ENCODE peak calls at places on chromosomes 16 and 17, in five cellular contexts. One of them, this sample, is unnamed.

GRCh38 chr16:4411684-4412083 is 4.7 kb downstream of the CORO7 start:
- DNase-seq in ovary: peak; percentile 60
- DNase-seq in lower lobe of right lung: peak; percentile 53
- DNase-seq in PC-3: no peak
- DNase-seq in kidney: peak; percentile 86
- DNase-seq in this sample: no peak

GRCh38 chr16:54602666-54603065 is 316.1 kb upstream of the IRX3 start:
- DNase-seq in kidney: no peak
- DNase-seq in PC-3: no peak
- DNase-seq in ovary: no peak
- DNase-seq in lower lobe of right lung: no peak
- DNase-seq in this sample: no peak

GRCh38 chr17:49490271-49490670 is 4.8 kb upstream of the NGFR start:
- DNase-seq in ovary: no peak
- DNase-seq in PC-3: no peak
- DNase-seq in lower lobe of right lung: no peak
- DNase-seq in kidney: no peak
- DNase-seq in this sample: no peak

GRCh38 chr17:35082073-35082657 is 18.7 kb upstream of the RFFL start:
- DNase-seq in ovary: no peak
- DNase-seq in lower lobe of right lung: no peak
- DNase-seq in PC-3: peak; percentile 89
- DNase-seq in kidney: no peak
- DNase-seq in this sample: peak; percentile 33

GRCh38 chr16:66298006-66298405 is 68.5 kb upstream of the CDH5 start:
- DNase-seq in lower lobe of right lung: no peak
- DNase-seq in kidney: peak; percentile 33
- DNase-seq in PC-3: no peak
- DNase-seq in ovary: no peak
- DNase-seq in this sample: no peak

GRCh38 chr16:53904533-53904932 is 200.6 kb downstream of the FTO start:
- DNase-seq in lower lobe of right lung: no peak
- DNase-seq in kidney: no peak
- DNase-seq in PC-3: no peak
- DNase-seq in ovary: no peak
- DNase-seq in this sample: no peak

GRCh38 chr17:8153957-8154607 is 1.9 kb upstream of the PER1 start:
- DNase-seq in PC-3: peak; percentile 94
- DNase-seq in lower lobe of right lung: peak; percentile 99
- DNase-seq in ovary: peak; percentile 100
- DNase-seq in kidney: peak; percentile 100
- DNase-seq in this sample: peak; percentile 65

GRCh38 chr17:29107084-29107483 is 64.1 kb downstream of the PIPOX start:
- DNase-seq in PC-3: no peak
- DNase-seq in lower lobe of right lung: no peak
- DNase-seq in kidney: peak; percentile 66
- DNase-seq in ovary: no peak
- DNase-seq in this sample: no peak

GRCh38 chr16:88854306-88855111 is 2.2 kb downstream of the GALNS start:
- DNase-seq in lower lobe of right lung: peak; percentile 60
- DNase-seq in PC-3: no peak
- DNase-seq in kidney: no peak
- DNase-seq in ovary: no peak
- DNase-seq in this sample: peak; percentile 49

GRCh38 chr17:40362696-40363479 is 1.6 kb downstream of the GJD3 start:
- DNase-seq in ovary: no peak
- DNase-seq in lower lobe of right lung: peak; percentile 88
- DNase-seq in PC-3: peak; percentile 75
- DNase-seq in kidney: peak; percentile 93
- DNase-seq in this sample: peak; percentile 82

GRCh38 chr16:31052131-31052530 is 18.8 kb downstream of the STX4 start:
- DNase-seq in ovary: no peak
- DNase-seq in PC-3: peak; percentile 91
- DNase-seq in lower lobe of right lung: no peak
- DNase-seq in kidney: no peak
- DNase-seq in this sample: no peak

GRCh38 chr17:74779948-74780400 is 3.8 kb upstream of the NAT9 start:
- DNase-seq in PC-3: no peak
- DNase-seq in lower lobe of right lung: peak; percentile 85
- DNase-seq in ovary: no peak
- DNase-seq in kidney: no peak
- DNase-seq in this sample: peak; percentile 42

GRCh38 chr17:44115585-44116415 is 7.6 kb downstream of the HDAC5 start:
- DNase-seq in PC-3: peak; percentile 53
- DNase-seq in kidney: no peak
- DNase-seq in lower lobe of right lung: no peak
- DNase-seq in ovary: no peak
- DNase-seq in this sample: no peak

GRCh38 chr17:50908860-50909764 is 43.0 kb upstream of the TOB1 start:
- DNase-seq in PC-3: no peak
- DNase-seq in ovary: no peak
- DNase-seq in kidney: peak; percentile 91
- DNase-seq in lower lobe of right lung: peak; percentile 83
- DNase-seq in this sample: no peak

GRCh38 chr17:58679263-58680037 is 12.4 kb downstream of the TEX14 start:
- DNase-seq in lower lobe of right lung: no peak
- DNase-seq in PC-3: peak; percentile 81
- DNase-seq in kidney: no peak
- DNase-seq in ovary: no peak
- DNase-seq in this sample: no peak

GRCh38 chr16:79613009-79613408 is 12.5 kb upstream of the MAF start:
- DNase-seq in kidney: no peak
- DNase-seq in ovary: no peak
- DNase-seq in PC-3: no peak
- DNase-seq in lower lobe of right lung: no peak
- DNase-seq in this sample: no peak

GRCh38 chr16:79609861-79610260 is 9.3 kb upstream of the MAF start:
- DNase-seq in ovary: no peak
- DNase-seq in lower lobe of right lung: no peak
- DNase-seq in kidney: no peak
- DNase-seq in PC-3: no peak
- DNase-seq in this sample: no peak

GRCh38 chr16:79610771-79611170 is 10.2 kb upstream of the MAF start:
- DNase-seq in lower lobe of right lung: no peak
- DNase-seq in kidney: no peak
- DNase-seq in PC-3: no peak
- DNase-seq in ovary: no peak
- DNase-seq in this sample: no peak

GRCh38 chr16:79608976-79609375 is 8.4 kb upstream of the MAF start:
- DNase-seq in lower lobe of right lung: no peak
- DNase-seq in ovary: no peak
- DNase-seq in PC-3: no peak
- DNase-seq in kidney: no peak
- DNase-seq in this sample: no peak

DNA sequence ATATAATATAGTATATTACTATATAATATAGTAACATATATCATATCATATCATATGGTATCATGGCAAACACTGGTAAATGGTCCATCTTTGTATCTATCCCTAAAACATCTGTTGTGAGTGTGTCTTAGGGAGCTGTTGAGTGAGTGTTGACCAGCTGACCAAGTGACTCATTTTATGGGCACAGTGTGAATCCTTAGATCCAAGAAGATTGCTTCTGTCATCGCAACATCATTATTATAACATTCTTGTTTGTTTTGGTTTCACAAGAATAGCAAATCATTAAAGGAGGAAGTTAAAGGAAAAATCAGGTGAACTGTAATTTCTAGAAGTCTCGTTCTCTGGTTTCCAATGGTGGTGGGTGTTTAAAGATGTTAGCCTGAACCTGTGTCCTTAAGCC is 11.7 kb upstream of the MAF start:
- DNase-seq in kidney: no peak
- DNase-seq in ovary: no peak
- DNase-seq in PC-3: no peak
- DNase-seq in lower lobe of right lung: no peak
- DNase-seq in this sample: no peak
- H3K4me3 ChIP-seq in kidney: no peak overlapping the region
- H3K4me3 ChIP-seq in ovary: no peak overlapping the region
- H3K4me3 ChIP-seq in PC-3: no peak overlapping the region
- H3K4me3 ChIP-seq in lower lobe of right lung: no peak overlapping the region
- H3K4me3 ChIP-seq in this sample: no peak overlapping the region

GRCh38 chr17:78173025-78173715 is 4.8 kb downstream of the SYNGR2 start:
- DNase-seq in ovary: no peak
- DNase-seq in kidney: no peak
- DNase-seq in lower lobe of right lung: peak; percentile 62
- DNase-seq in PC-3: no peak
- DNase-seq in this sample: no peak

GRCh38 chr17:78174332-78174869 is 6.0 kb downstream of the SYNGR2 start:
- DNase-seq in PC-3: peak; percentile 66
- DNase-seq in lower lobe of right lung: peak; percentile 97
- DNase-seq in ovary: peak; percentile 58
- DNase-seq in kidney: peak; percentile 96
- DNase-seq in this sample: no peak

GRCh38 chr17:78170692-78171590 is 2.6 kb downstream of the SYNGR2 start:
- DNase-seq in kidney: no peak
- DNase-seq in lower lobe of right lung: no peak
- DNase-seq in PC-3: no peak
- DNase-seq in ovary: no peak
- DNase-seq in this sample: no peak

GRCh38 chr17:78174870-78175642 is 6.7 kb downstream of the SYNGR2 start:
- DNase-seq in lower lobe of right lung: no peak
- DNase-seq in PC-3: no peak
- DNase-seq in kidney: no peak
- DNase-seq in ovary: peak; percentile 41
- DNase-seq in this sample: peak; percentile 53

GRCh38 chr17:78172284-78173024 is 4.1 kb downstream of the SYNGR2 start:
- DNase-seq in PC-3: no peak
- DNase-seq in kidney: peak; percentile 87
- DNase-seq in lower lobe of right lung: peak; percentile 87
- DNase-seq in ovary: peak; percentile 62
- DNase-seq in this sample: peak; percentile 48
- H3K4me1 ChIP-seq in PC-3: peaks cover 20% of the 10 kb centered on the region
- H3K4me1 ChIP-seq in kidney: peaks cover 46% of the 10 kb centered on the region
- H3K4me1 ChIP-seq in lower lobe of right lung: peaks cover 88% of the 10 kb centered on the region
- H3K4me1 ChIP-seq in ovary: peaks cover 20% of the 10 kb centered on the region
- H3K4me1 ChIP-seq in this sample: peaks cover 68% of the 10 kb centered on the region

DNA sequence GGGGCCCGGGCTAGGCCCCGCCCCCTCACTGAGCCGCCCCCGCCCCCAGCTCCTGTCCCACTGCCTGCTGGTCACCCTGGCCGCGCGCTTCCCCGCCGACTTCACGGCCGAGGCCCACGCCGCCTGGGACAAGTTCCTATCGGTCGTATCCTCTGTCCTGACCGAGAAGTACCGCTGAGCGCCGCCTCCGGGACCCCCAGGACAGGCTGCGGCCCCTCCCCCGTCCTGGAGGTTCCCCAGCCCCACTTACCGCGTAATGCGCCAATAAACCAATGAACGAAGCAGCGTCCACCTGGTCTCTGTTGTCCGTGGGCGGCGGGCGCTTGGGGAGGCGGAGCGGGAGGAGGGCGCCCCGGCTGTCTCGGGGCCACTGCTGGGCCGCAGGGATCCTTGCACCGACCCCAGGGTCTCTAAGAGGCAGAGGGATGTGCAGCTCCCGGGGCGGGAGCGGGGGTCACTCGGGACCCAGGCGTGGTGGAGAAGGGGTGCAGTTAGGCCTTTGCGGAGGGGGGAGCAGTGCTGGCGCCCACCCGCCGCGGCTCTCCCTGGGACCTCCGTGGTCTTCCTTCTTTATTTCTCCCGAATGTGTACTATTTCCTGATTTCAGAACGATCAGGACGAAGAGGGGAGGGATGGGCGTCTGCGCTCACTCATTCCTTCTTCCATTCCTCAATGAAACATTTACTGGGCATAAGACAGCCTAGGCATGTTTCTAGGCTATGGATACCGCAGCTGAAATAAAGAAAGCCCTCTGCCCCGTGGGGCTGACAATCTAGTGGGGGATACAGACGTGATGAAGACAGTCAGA is 2.0 kb downstream of the HBZ start:
- DNase-seq in kidney: no peak
- DNase-seq in lower lobe of right lung: no peak
- DNase-seq in ovary: peak; percentile 40
- DNase-seq in PC-3: no peak
- DNase-seq in this sample: peak; percentile 44
- H3K4me3 ChIP-seq in kidney: peak overlapping the region; percentile 21
- H3K4me3 ChIP-seq in lower lobe of right lung: peak overlapping the region; percentile 59
- H3K4me3 ChIP-seq in ovary: peak overlapping the region; percentile 9
- H3K4me3 ChIP-seq in PC-3: peak overlapping the region; percentile 74
- H3K4me3 ChIP-seq in this sample: peak overlapping the region; percentile 61

GRCh38 chr17:41533613-41534012 is 5.5 kb upstream of the KRT19 start:
- DNase-seq in ovary: no peak
- DNase-seq in kidney: no peak
- DNase-seq in lower lobe of right lung: no peak
- DNase-seq in PC-3: no peak
- DNase-seq in this sample: no peak
- H3K4me1 ChIP-seq in ovary: peaks cover 1% of the 10 kb centered on the region
- H3K4me1 ChIP-seq in kidney: peaks cover 7% of the 10 kb centered on the region
- H3K4me1 ChIP-seq in lower lobe of right lung: peaks cover 6% of the 10 kb centered on the region
- H3K4me1 ChIP-seq in PC-3: peaks cover 62% of the 10 kb centered on the region
- H3K4me1 ChIP-seq in this sample: no peaks in the 10 kb centered on the region

GRCh38 chr17:79930786-79931516 is 91.7 kb upstream of the CBX4 start:
- DNase-seq in ovary: no peak
- DNase-seq in lower lobe of right lung: no peak
- DNase-seq in PC-3: no peak
- DNase-seq in kidney: no peak
- DNase-seq in this sample: no peak
- H3K4me3 ChIP-seq in ovary: no peak overlapping the region
- H3K4me3 ChIP-seq in lower lobe of right lung: no peak overlapping the region
- H3K4me3 ChIP-seq in PC-3: no peak overlapping the region
- H3K4me3 ChIP-seq in kidney: no peak overlapping the region
- H3K4me3 ChIP-seq in this sample: no peak overlapping the region

GRCh38 chr17:41777157-41777578 is 9.3 kb downstream of the JUP start:
- DNase-seq in kidney: peak; percentile 91
- DNase-seq in ovary: peak; percentile 50
- DNase-seq in PC-3: no peak
- DNase-seq in lower lobe of right lung: no peak
- DNase-seq in this sample: no peak

GRCh38 chr17:41775394-41776226 is 10.9 kb downstream of the JUP start:
- DNase-seq in PC-3: no peak
- DNase-seq in lower lobe of right lung: no peak
- DNase-seq in kidney: peak; percentile 62
- DNase-seq in ovary: no peak
- DNase-seq in this sample: no peak

GRCh38 chr17:41781404-41782110 is 5.0 kb downstream of the JUP start:
- DNase-seq in PC-3: no peak
- DNase-seq in ovary: no peak
- DNase-seq in lower lobe of right lung: no peak
- DNase-seq in kidney: peak; percentile 69
- DNase-seq in this sample: no peak

GRCh38 chr17:41779954-41780353 is 6.6 kb downstream of the JUP start:
- DNase-seq in lower lobe of right lung: no peak
- DNase-seq in PC-3: no peak
- DNase-seq in kidney: no peak
- DNase-seq in ovary: no peak
- DNase-seq in this sample: no peak

GRCh38 chr17:41777579-41778188 is 8.8 kb downstream of the JUP start:
- DNase-seq in ovary: peak; percentile 93
- DNase-seq in PC-3: peak; percentile 92
- DNase-seq in lower lobe of right lung: peak; percentile 71
- DNase-seq in kidney: peak; percentile 96
- DNase-seq in this sample: no peak
- H3K4me1 ChIP-seq in ovary: peaks cover 15% of the 10 kb centered on the region
- H3K4me1 ChIP-seq in PC-3: peaks cover 50% of the 10 kb centered on the region
- H3K4me1 ChIP-seq in lower lobe of right lung: peaks cover 91% of the 10 kb centered on the region
- H3K4me1 ChIP-seq in kidney: peaks cover 63% of the 10 kb centered on the region
- H3K4me1 ChIP-seq in this sample: peaks cover 17% of the 10 kb centered on the region

This sample was measured in OCI-LY7.